ENCODE peak calls at places on chromosomes 5 and 9, in five cellular contexts. One of them, this sample, is unnamed.

GRCh38 chr5:82820958-82821880 is 256.0 kb downstream of the TMEM167A start:
- DNase-seq in PC-3: no peak
- DNase-seq in renal cortical epithelial cell: no peak
- DNase-seq in brain microvascular endothelial cell: no peak
- DNase-seq in T-helper 1 cell: no peak
- DNase-seq in this sample: no peak

GRCh38 chr5:103424008-103424407 is 138.6 kb downstream of the NUDT12 start:
- DNase-seq in renal cortical epithelial cell: peak; percentile 87
- DNase-seq in brain microvascular endothelial cell: peak; percentile 25
- DNase-seq in T-helper 1 cell: no peak
- DNase-seq in PC-3: peak; percentile 25
- DNase-seq in this sample: peak; percentile 70

GRCh38 chr9:104868303-104868686 is 59.7 kb downstream of the ABCA1 start:
- DNase-seq in brain microvascular endothelial cell: no peak
- DNase-seq in PC-3: no peak
- DNase-seq in T-helper 1 cell: no peak
- DNase-seq in renal cortical epithelial cell: peak; percentile 58
- DNase-seq in this sample: no peak

GRCh38 chr5:127312131-127312530 is 21.5 kb downstream of the MEGF10 start:
- DNase-seq in brain microvascular endothelial cell: no peak
- DNase-seq in PC-3: no peak
- DNase-seq in renal cortical epithelial cell: no peak
- DNase-seq in T-helper 1 cell: no peak
- DNase-seq in this sample: no peak

GRCh38 chr9:134676886-134677285 is 35.3 kb downstream of the COL5A1 start:
- DNase-seq in PC-3: no peak
- DNase-seq in brain microvascular endothelial cell: no peak
- DNase-seq in T-helper 1 cell: no peak
- DNase-seq in renal cortical epithelial cell: no peak
- DNase-seq in this sample: no peak

GRCh38 chr9:86925686-86926085 is 21.6 kb downstream of the GAS1 start:
- DNase-seq in brain microvascular endothelial cell: no peak
- DNase-seq in PC-3: no peak
- DNase-seq in renal cortical epithelial cell: peak; percentile 60
- DNase-seq in T-helper 1 cell: no peak
- DNase-seq in this sample: peak; percentile 17

GRCh38 chr5:55618318-55618717 is 83.6 kb upstream of the PLPP1 start:
- DNase-seq in renal cortical epithelial cell: no peak
- DNase-seq in PC-3: no peak
- DNase-seq in T-helper 1 cell: no peak
- DNase-seq in brain microvascular endothelial cell: no peak
- DNase-seq in this sample: no peak

GRCh38 chr5:79845448-79846197 is 145.4 kb downstream of the MTX3 start:
- DNase-seq in brain microvascular endothelial cell: peak; percentile 5
- DNase-seq in T-helper 1 cell: no peak
- DNase-seq in renal cortical epithelial cell: peak; percentile 26
- DNase-seq in PC-3: peak; percentile 25
- DNase-seq in this sample: peak; percentile 59

GRCh38 chr5:39355324-39355723 is 9.0 kb downstream of the C9 start:
- DNase-seq in PC-3: peak; percentile 48
- DNase-seq in brain microvascular endothelial cell: no peak
- DNase-seq in T-helper 1 cell: no peak
- DNase-seq in renal cortical epithelial cell: peak; percentile 77
- DNase-seq in this sample: no peak

GRCh38 chr5:171092194-171092593 is 216.9 kb upstream of the TLX3 start:
- DNase-seq in T-helper 1 cell: no peak
- DNase-seq in renal cortical epithelial cell: peak; percentile 58
- DNase-seq in brain microvascular endothelial cell: peak; percentile 59
- DNase-seq in PC-3: peak; percentile 73
- DNase-seq in this sample: peak; percentile 13

GRCh38 chr5:67921004-67921601 is 294.5 kb upstream of the PIK3R1 start:
- DNase-seq in PC-3: no peak
- DNase-seq in renal cortical epithelial cell: no peak
- DNase-seq in brain microvascular endothelial cell: peak; percentile 14
- DNase-seq in T-helper 1 cell: no peak
- DNase-seq in this sample: no peak

GRCh38 chr9:116355153-116355827 is 201.7 kb downstream of the PAPPA start:
- DNase-seq in PC-3: peak; percentile 32
- DNase-seq in brain microvascular endothelial cell: no peak
- DNase-seq in renal cortical epithelial cell: no peak
- DNase-seq in T-helper 1 cell: no peak
- DNase-seq in this sample: no peak

GRCh38 chr9:78370991-78371390 is 74.1 kb downstream of the PSAT1 start:
- DNase-seq in T-helper 1 cell: no peak
- DNase-seq in brain microvascular endothelial cell: no peak
- DNase-seq in PC-3: peak; percentile 23
- DNase-seq in renal cortical epithelial cell: no peak
- DNase-seq in this sample: no peak

GRCh38 chr5:33476992-33477391 is 36.2 kb downstream of the TARS1 start:
- DNase-seq in renal cortical epithelial cell: no peak
- DNase-seq in T-helper 1 cell: no peak
- DNase-seq in brain microvascular endothelial cell: peak; percentile 40
- DNase-seq in PC-3: no peak
- DNase-seq in this sample: no peak

GRCh38 chr5:110757118-110757729 is 18.4 kb downstream of the SLC25A46 start:
- DNase-seq in PC-3: peak; percentile 84
- DNase-seq in brain microvascular endothelial cell: peak; percentile 55
- DNase-seq in renal cortical epithelial cell: peak; percentile 62
- DNase-seq in T-helper 1 cell: peak; percentile 11
- DNase-seq in this sample: peak; percentile 35

GRCh38 chr5:57176350-57176857 is 2.5 kb downstream of the GPBP1 start:
- DNase-seq in renal cortical epithelial cell: peak; percentile 86
- DNase-seq in PC-3: peak; percentile 33
- DNase-seq in brain microvascular endothelial cell: no peak
- DNase-seq in T-helper 1 cell: no peak
- DNase-seq in this sample: peak; percentile 84

GRCh38 chr5:58403822-58404433 is 56.0 kb downstream of the PLK2 start:
- DNase-seq in PC-3: no peak
- DNase-seq in renal cortical epithelial cell: no peak
- DNase-seq in brain microvascular endothelial cell: no peak
- DNase-seq in T-helper 1 cell: no peak
- DNase-seq in this sample: no peak

GRCh38 chr9:124557895-124558294 is 50.7 kb upstream of the NR5A1 start:
- DNase-seq in PC-3: no peak
- DNase-seq in renal cortical epithelial cell: no peak
- DNase-seq in brain microvascular endothelial cell: no peak
- DNase-seq in T-helper 1 cell: no peak
- DNase-seq in this sample: no peak

GRCh38 chr5:148740966-148741742 is 85.3 kb upstream of the ADRB2 start:
- DNase-seq in PC-3: peak; percentile 96
- DNase-seq in T-helper 1 cell: no peak
- DNase-seq in renal cortical epithelial cell: peak; percentile 76
- DNase-seq in brain microvascular endothelial cell: peak; percentile 52
- DNase-seq in this sample: peak; percentile 81

GRCh38 chr5:72324186-72324825 is 4.1 kb downstream of the PTCD2 start:
- DNase-seq in renal cortical epithelial cell: peak; percentile 12
- DNase-seq in brain microvascular endothelial cell: no peak
- DNase-seq in T-helper 1 cell: no peak
- DNase-seq in PC-3: peak; percentile 77
- DNase-seq in this sample: no peak

GRCh38 chr9:126521976-126522590 is 91.6 kb upstream of the LMX1B start:
- DNase-seq in T-helper 1 cell: no peak
- DNase-seq in PC-3: no peak
- DNase-seq in renal cortical epithelial cell: no peak
- DNase-seq in brain microvascular endothelial cell: no peak
- DNase-seq in this sample: no peak

GRCh38 chr9:27749838-27750237 is 176.6 kb upstream of the C9orf72 start:
- DNase-seq in brain microvascular endothelial cell: no peak
- DNase-seq in renal cortical epithelial cell: peak; percentile 43
- DNase-seq in PC-3: no peak
- DNase-seq in T-helper 1 cell: no peak
- DNase-seq in this sample: no peak

GRCh38 chr9:78074385-78075291 is 43.0 kb upstream of the GNAQ start:
- DNase-seq in renal cortical epithelial cell: no peak
- DNase-seq in T-helper 1 cell: no peak
- DNase-seq in PC-3: peak; percentile 38
- DNase-seq in brain microvascular endothelial cell: no peak
- DNase-seq in this sample: no peak

GRCh38 chr5:122053181-122054109 is 24.6 kb downstream of the LOX start:
- DNase-seq in PC-3: no peak
- DNase-seq in T-helper 1 cell: no peak
- DNase-seq in renal cortical epithelial cell: no peak
- DNase-seq in brain microvascular endothelial cell: no peak
- DNase-seq in this sample: no peak

GRCh38 chr5:166772770-166773169 is 1518.7 kb upstream of the WWC1 start:
- DNase-seq in T-helper 1 cell: no peak
- DNase-seq in PC-3: peak; percentile 10
- DNase-seq in brain microvascular endothelial cell: no peak
- DNase-seq in renal cortical epithelial cell: peak; percentile 77
- DNase-seq in this sample: peak; percentile 7

GRCh38 chr9:124320062-124320973 is 62.6 kb downstream of the NEK6 start:
- DNase-seq in renal cortical epithelial cell: peak; percentile 46
- DNase-seq in brain microvascular endothelial cell: peak; percentile 55
- DNase-seq in T-helper 1 cell: peak; percentile 26
- DNase-seq in PC-3: peak; percentile 68
- DNase-seq in this sample: peak; percentile 37